ENCODE peak calls at places on chromosomes 3 and 15, in seven cellular contexts. C is GM03348; P is AG04450; Z is stimulated activated CD8-positive, alpha-beta memory T cell treated with anti-CD3 and anti-CD28 coated beads, Interleukin-4, amount 100 ng/mL, for 1 hour; M is choroid plexus epithelial cell; V is C1 segment of cervical spinal cord; B is NCI-H2029 treated with DMSO at 0.1 percent for 48 hours. A is an unnamed sample.

GRCh38 chr3:53794597-53794996 is 51.6 kb downstream of the CHDH start:
- DNase-seq in C (peak; percentile 68), P (no peak), Z (no peak), M (peak; percentile 14), V (no peak), B (no peak), A (no peak)

GRCh38 chr3:26807272-26807671 is 184.7 kb downstream of the LRRC3B start:
- DNase-seq in C (no peak), P (no peak), Z (no peak), M (no peak), V (no peak), B (no peak), A (no peak)

GRCh38 chr15:39447431-39447830 is 133.4 kb upstream of the THBS1 start:
- DNase-seq in C (no peak), P (no peak), Z (no peak), M (peak; percentile 72), V (no peak), B (no peak), A (no peak)

GRCh38 chr15:71278989-71279756 is 163.9 kb downstream of the THSD4 start:
- DNase-seq in C (peak; percentile 80), P (peak; percentile 92), Z (no peak), M (peak; percentile 99), V (no peak), B (peak; percentile 81), A (peak; percentile 85)

GRCh38 chr3:122100591-122101491 is 45.7 kb downstream of the CD86 start:
- DNase-seq in C (no peak), P (no peak), Z (no peak), M (peak; percentile 8), V (no peak), B (no peak), A (no peak)

GRCh38 chr3:85567074-85567676 is 608.4 kb downstream of the CADM2 start:
- DNase-seq in C (peak; percentile 17), P (no peak), Z (no peak), M (peak; percentile 83), V (no peak), B (peak; percentile 49), A (no peak)

GRCh38 chr3:128071771-128072453 is 19.7 kb downstream of the SEC61A1 start:
- DNase-seq in C (no peak), P (no peak), Z (no peak), M (no peak), V (no peak), B (no peak), A (no peak)

GRCh38 chr3:23203651-23204111 is 554 bp downstream of the UBE2E2 start:
- DNase-seq in C (peak; percentile 51), P (no peak), Z (no peak), M (peak; percentile 19), V (peak; percentile 56), B (peak; percentile 50), A (no peak)

GRCh38 chr3:134039161-134039862 is 9.6 kb upstream of the SLCO2A1 start:
- DNase-seq in C (no peak), P (no peak), Z (no peak), M (no peak), V (no peak), B (no peak), A (no peak)

GRCh38 chr3:278300-279064 is 81.9 kb downstream of the CHL1 start:
- DNase-seq in C (no peak), P (no peak), Z (no peak), M (no peak), V (no peak), B (peak; percentile 55), A (no peak)

GRCh38 chr15:60529332-60529731 is 50.4 kb upstream of the ICE2 start:
- DNase-seq in C (no peak), P (no peak), Z (no peak), M (no peak), V (no peak), B (peak; percentile 8), A (no peak)

GRCh38 chr15:90648137-90649070 is 68.7 kb upstream of the BLM start:
- DNase-seq in C (peak; percentile 80), P (peak; percentile 42), Z (peak; percentile 23), M (peak; percentile 80), V (peak; percentile 5), B (peak; percentile 28), A (no peak)

GRCh38 chr3:108493862-108494261 is 16.5 kb downstream of the MYH15 start:
- DNase-seq in C (peak; percentile 12), P (no peak), Z (no peak), M (no peak), V (no peak), B (no peak), A (no peak)

GRCh38 chr3:171950373-171950772 is 89.0 kb upstream of the FNDC3B start:
- DNase-seq in C (peak; percentile 48), P (no peak), Z (no peak), M (peak; percentile 63), V (no peak), B (no peak), A (no peak)